ENCODE peak calls at places on chromosomes 6 and 20, in four cellular contexts. One of them, this sample, is unnamed.

GRCh38 chr6:35436071-35436865 is 15.9 kb upstream of the FANCE start:
- DNase-seq in neural progenitor cell: no peak
- DNase-seq in mesenchymal stem cell: no peak
- DNase-seq in Karpas-422: no peak
- DNase-seq in this sample: no peak

GRCh38 chr6:25248100-25248499 is 31.1 kb upstream of the CARMIL1 start:
- DNase-seq in neural progenitor cell: no peak
- DNase-seq in mesenchymal stem cell: no peak
- DNase-seq in Karpas-422: no peak
- DNase-seq in this sample: peak; percentile 73

GRCh38 chr20:24995741-24996448 is 3.3 kb upstream of the APMAP start:
- DNase-seq in neural progenitor cell: peak; percentile 10
- DNase-seq in mesenchymal stem cell: no peak
- DNase-seq in Karpas-422: no peak
- DNase-seq in this sample: peak; percentile 7

GRCh38 chr6:54286141-54286540 is 22.1 kb upstream of the TINAG start:
- DNase-seq in neural progenitor cell: no peak
- DNase-seq in mesenchymal stem cell: peak; percentile 43
- DNase-seq in Karpas-422: no peak
- DNase-seq in this sample: no peak

GRCh38 chr6:16514249-16514648 is 247.0 kb downstream of the ATXN1 start:
- DNase-seq in neural progenitor cell: peak; percentile 42
- DNase-seq in mesenchymal stem cell: peak; percentile 64
- DNase-seq in Karpas-422: peak; percentile 72
- DNase-seq in this sample: peak; percentile 67

GRCh38 chr6:2938004-2938631 is 33.2 kb downstream of the SERPINB6 start:
- DNase-seq in neural progenitor cell: no peak
- DNase-seq in mesenchymal stem cell: no peak
- DNase-seq in Karpas-422: no peak
- DNase-seq in this sample: no peak

GRCh38 chr20:51763965-51764602 is 4.1 kb downstream of the ATP9A start:
- DNase-seq in neural progenitor cell: no peak
- DNase-seq in mesenchymal stem cell: peak; percentile 72
- DNase-seq in Karpas-422: no peak
- DNase-seq in this sample: peak; percentile 10

GRCh38 chr20:19783966-19784401 is 25.9 kb downstream of the RIN2 start:
- DNase-seq in neural progenitor cell: no peak
- DNase-seq in mesenchymal stem cell: peak; percentile 67
- DNase-seq in Karpas-422: no peak
- DNase-seq in this sample: peak; percentile 59

GRCh38 chr20:35702824-35703695 is 3.9 kb downstream of the ROMO1 start:
- DNase-seq in neural progenitor cell: no peak
- DNase-seq in mesenchymal stem cell: no peak
- DNase-seq in Karpas-422: no peak
- DNase-seq in this sample: no peak

GRCh38 chr6:18386302-18386976 is 711 bp upstream of the RNF144B start:
- DNase-seq in neural progenitor cell: peak; percentile 14
- DNase-seq in mesenchymal stem cell: no peak
- DNase-seq in Karpas-422: no peak
- DNase-seq in this sample: peak; percentile 60

GRCh38 chr6:124203812-124204167 is 400.1 kb downstream of the NKAIN2 start:
- DNase-seq in neural progenitor cell: no peak
- DNase-seq in mesenchymal stem cell: peak; percentile 48
- DNase-seq in Karpas-422: no peak
- DNase-seq in this sample: no peak
- H3K9ac ChIP-seq in neural progenitor cell: no peak overlapping the region
- H3K9ac ChIP-seq in mesenchymal stem cell: no peak overlapping the region
- H3K9ac ChIP-seq in Karpas-422: no peak overlapping the region
- H3K9ac ChIP-seq in this sample: no peak overlapping the region

GRCh38 chr6:130107710-130108109 is 89.3 kb downstream of the L3MBTL3 start:
- DNase-seq in neural progenitor cell: peak; percentile 4
- DNase-seq in mesenchymal stem cell: no peak
- DNase-seq in Karpas-422: peak; percentile 90
- DNase-seq in this sample: peak; percentile 19

GRCh38 chr6:130116273-130116672 is 97.9 kb downstream of the L3MBTL3 start:
- DNase-seq in neural progenitor cell: no peak
- DNase-seq in mesenchymal stem cell: no peak
- DNase-seq in Karpas-422: peak; percentile 72
- DNase-seq in this sample: no peak

GRCh38 chr6:130115036-130115435 is 96.7 kb downstream of the L3MBTL3 start:
- DNase-seq in neural progenitor cell: no peak
- DNase-seq in mesenchymal stem cell: no peak
- DNase-seq in Karpas-422: peak; percentile 95
- DNase-seq in this sample: no peak

GRCh38 chr6:130105996-130106704 is 87.8 kb downstream of the L3MBTL3 start:
- DNase-seq in neural progenitor cell: no peak
- DNase-seq in mesenchymal stem cell: no peak
- DNase-seq in Karpas-422: peak; percentile 79
- DNase-seq in this sample: no peak

DNA sequence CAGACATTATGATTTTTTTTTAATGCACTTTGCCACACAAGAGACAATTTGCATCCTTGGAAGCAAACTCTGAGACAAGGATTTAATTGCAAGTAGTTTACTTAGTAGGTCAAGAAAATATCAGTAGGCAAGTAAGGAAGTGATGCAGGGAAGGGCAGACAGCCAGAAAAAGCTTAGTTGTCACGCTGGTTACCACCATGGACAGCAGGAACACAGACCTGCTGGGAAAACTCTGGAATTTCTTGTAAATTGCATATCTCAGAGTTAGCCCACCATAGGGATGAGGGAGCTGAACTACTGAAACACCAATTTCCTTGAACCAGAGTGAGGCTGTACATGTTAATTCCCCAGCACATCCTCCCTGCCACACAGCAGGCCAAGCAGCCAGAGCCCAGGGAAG is 92.7 kb downstream of the L3MBTL3 start:
- DNase-seq in neural progenitor cell: no peak
- DNase-seq in mesenchymal stem cell: no peak
- DNase-seq in Karpas-422: no peak
- DNase-seq in this sample: no peak
- H3K4me1 ChIP-seq in neural progenitor cell: no peaks in the 10 kb centered on the region
- H3K4me1 ChIP-seq in mesenchymal stem cell: no peaks in the 10 kb centered on the region
- H3K4me1 ChIP-seq in Karpas-422: peaks cover 65% of the 10 kb centered on the region
- H3K4me1 ChIP-seq in this sample: no peaks in the 10 kb centered on the region

DNA sequence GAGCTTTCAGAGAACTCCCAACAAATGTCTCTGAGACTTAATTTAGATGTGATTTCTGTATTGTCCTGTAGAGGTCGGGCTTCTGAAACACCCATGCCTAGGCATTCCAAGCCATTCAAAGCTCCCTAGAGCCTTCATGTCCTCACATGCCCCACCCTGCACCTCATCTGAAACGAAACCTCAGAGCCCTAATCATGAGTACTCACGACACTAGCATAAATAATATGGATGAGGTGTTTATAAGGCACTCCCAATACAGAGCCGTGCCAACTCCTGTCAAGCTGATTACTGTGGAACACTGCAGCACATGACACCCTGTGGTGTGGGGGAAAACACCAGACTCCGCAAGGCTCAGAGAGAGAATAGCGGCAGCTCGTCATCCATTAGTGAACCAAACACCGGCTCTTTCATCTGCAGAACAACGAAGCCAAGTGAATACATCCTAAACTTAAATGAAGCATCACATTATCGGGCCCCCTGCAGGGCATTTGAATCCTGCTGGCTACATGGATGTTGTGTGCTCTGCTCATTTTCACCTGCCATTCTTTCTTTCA is 83.8 kb downstream of the FNDC1 start:
- DNase-seq in neural progenitor cell: peak; percentile 68
- DNase-seq in mesenchymal stem cell: no peak
- DNase-seq in Karpas-422: peak; percentile 77
- DNase-seq in this sample: peak; percentile 56
- H3K9me3 ChIP-seq in neural progenitor cell: no peaks in the 10 kb centered on the region
- H3K9me3 ChIP-seq in mesenchymal stem cell: no peaks in the 10 kb centered on the region
- H3K9me3 ChIP-seq in Karpas-422: no peaks in the 10 kb centered on the region
- H3K9me3 ChIP-seq in this sample: no peaks in the 10 kb centered on the region

DNA sequence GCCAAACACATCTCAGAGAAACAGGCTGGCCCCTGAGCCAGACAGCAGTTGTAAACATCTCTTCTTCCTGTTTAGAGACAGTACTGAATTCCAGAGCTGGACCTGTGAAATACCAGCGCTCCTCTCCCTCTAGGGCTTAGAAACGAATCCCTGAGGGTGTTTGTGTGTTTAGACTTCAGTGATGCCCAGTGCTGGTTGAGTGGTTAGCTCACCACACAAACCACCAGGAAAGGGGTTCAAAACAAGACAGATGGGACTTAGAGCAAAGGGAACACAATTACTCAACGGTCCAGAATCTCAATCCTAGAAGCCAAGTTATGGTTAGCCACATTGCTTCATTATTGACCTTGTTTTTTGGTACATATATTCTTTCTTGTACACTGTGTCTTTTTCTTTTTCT is 108.7 kb upstream of the TMEM170B start:
- DNase-seq in neural progenitor cell: peak; percentile 33
- DNase-seq in mesenchymal stem cell: peak; percentile 95
- DNase-seq in Karpas-422: no peak
- DNase-seq in this sample: peak; percentile 65
- H3K9ac ChIP-seq in neural progenitor cell: no peak overlapping the region
- H3K9ac ChIP-seq in mesenchymal stem cell: no peak overlapping the region
- H3K9ac ChIP-seq in Karpas-422: no peak overlapping the region
- H3K9ac ChIP-seq in this sample: peak overlapping the region; percentile 78

GRCh38 chr20:63861365-63861934 is at the start of gene ABHD16B:
- DNase-seq in neural progenitor cell: no peak
- DNase-seq in mesenchymal stem cell: no peak
- DNase-seq in Karpas-422: no peak
- DNase-seq in this sample: no peak

GRCh38 chr20:63860325-63861051 is 810 bp upstream of the ABHD16B start:
- DNase-seq in neural progenitor cell: no peak
- DNase-seq in mesenchymal stem cell: no peak
- DNase-seq in Karpas-422: no peak
- DNase-seq in this sample: no peak

GRCh38 chr20:63857751-63858392 is 3.4 kb upstream of the ABHD16B start:
- DNase-seq in neural progenitor cell: no peak
- DNase-seq in mesenchymal stem cell: peak; percentile 76
- DNase-seq in Karpas-422: peak; percentile 46
- DNase-seq in this sample: no peak

GRCh38 chr20:63858393-63859165 is 2.7 kb upstream of the ABHD16B start:
- DNase-seq in neural progenitor cell: peak; percentile 62
- DNase-seq in mesenchymal stem cell: peak; percentile 85
- DNase-seq in Karpas-422: peak; percentile 47
- DNase-seq in this sample: no peak

GRCh38 chr20:63859166-63859699 is 2.1 kb upstream of the ABHD16B start:
- DNase-seq in neural progenitor cell: no peak
- DNase-seq in mesenchymal stem cell: no peak
- DNase-seq in Karpas-422: no peak
- DNase-seq in this sample: no peak
- H3K4me1 ChIP-seq in neural progenitor cell: peaks cover 35% of the 10 kb centered on the region
- H3K4me1 ChIP-seq in mesenchymal stem cell: peaks cover 63% of the 10 kb centered on the region
- H3K4me1 ChIP-seq in Karpas-422: peaks cover 7% of the 10 kb centered on the region
- H3K4me1 ChIP-seq in this sample: peaks cover 22% of the 10 kb centered on the region

GRCh38 chr20:56160956-56161355 is 87.6 kb upstream of the MC3R start:
- DNase-seq in neural progenitor cell: no peak
- DNase-seq in mesenchymal stem cell: no peak
- DNase-seq in Karpas-422: no peak
- DNase-seq in this sample: no peak
- H3K9me3 ChIP-seq in neural progenitor cell: no peaks in the 10 kb centered on the region
- H3K9me3 ChIP-seq in mesenchymal stem cell: peaks cover 3% of the 10 kb centered on the region
- H3K9me3 ChIP-seq in Karpas-422: no peaks in the 10 kb centered on the region
- H3K9me3 ChIP-seq in this sample: no peaks in the 10 kb centered on the region

GRCh38 chr20:32861446-32861845 is 2.7 kb downstream of the EFCAB8 start:
- DNase-seq in neural progenitor cell: no peak
- DNase-seq in mesenchymal stem cell: no peak
- DNase-seq in Karpas-422: no peak
- DNase-seq in this sample: no peak
- H3K9ac ChIP-seq in neural progenitor cell: no peak overlapping the region
- H3K9ac ChIP-seq in mesenchymal stem cell: no peak overlapping the region
- H3K9ac ChIP-seq in Karpas-422: no peak overlapping the region
- H3K9ac ChIP-seq in this sample: no peak overlapping the region

GRCh38 chr20:4068708-4069107 is 53.4 kb upstream of the RNF24 start:
- DNase-seq in neural progenitor cell: no peak
- DNase-seq in mesenchymal stem cell: no peak
- DNase-seq in Karpas-422: no peak
- DNase-seq in this sample: no peak
- H3K4me1 ChIP-seq in neural progenitor cell: peaks cover 7% of the 10 kb centered on the region
- H3K4me1 ChIP-seq in mesenchymal stem cell: peaks cover 3% of the 10 kb centered on the region
- H3K4me1 ChIP-seq in Karpas-422: peaks cover 9% of the 10 kb centered on the region
- H3K4me1 ChIP-seq in this sample: peaks cover 78% of the 10 kb centered on the region

GRCh38 chr20:31237763-31238162 is 19.7 kb upstream of the DEFB115 start:
- DNase-seq in neural progenitor cell: no peak
- DNase-seq in mesenchymal stem cell: no peak
- DNase-seq in Karpas-422: no peak
- DNase-seq in this sample: no peak
- H3K9me3 ChIP-seq in neural progenitor cell: peaks cover 81% of the 10 kb centered on the region
- H3K9me3 ChIP-seq in mesenchymal stem cell: peaks cover 85% of the 10 kb centered on the region
- H3K9me3 ChIP-seq in Karpas-422: peaks cover 82% of the 10 kb centered on the region
- H3K9me3 ChIP-seq in this sample: peaks cover 25% of the 10 kb centered on the region

GRCh38 chr20:57197352-57198198 is 68.9 kb downstream of the BMP7 start:
- DNase-seq in neural progenitor cell: no peak
- DNase-seq in mesenchymal stem cell: no peak
- DNase-seq in Karpas-422: no peak
- DNase-seq in this sample: no peak

GRCh38 chr20:57194154-57194553 is 72.3 kb downstream of the BMP7 start:
- DNase-seq in neural progenitor cell: no peak
- DNase-seq in mesenchymal stem cell: no peak
- DNase-seq in Karpas-422: no peak
- DNase-seq in this sample: no peak

GRCh38 chr20:57193094-57193493 is 73.3 kb downstream of the BMP7 start:
- DNase-seq in neural progenitor cell: no peak
- DNase-seq in mesenchymal stem cell: no peak
- DNase-seq in Karpas-422: no peak
- DNase-seq in this sample: no peak

GRCh38 chr20:57195759-57196100 is 70.7 kb downstream of the BMP7 start:
- DNase-seq in neural progenitor cell: no peak
- DNase-seq in mesenchymal stem cell: no peak
- DNase-seq in Karpas-422: no peak
- DNase-seq in this sample: no peak

DNA sequence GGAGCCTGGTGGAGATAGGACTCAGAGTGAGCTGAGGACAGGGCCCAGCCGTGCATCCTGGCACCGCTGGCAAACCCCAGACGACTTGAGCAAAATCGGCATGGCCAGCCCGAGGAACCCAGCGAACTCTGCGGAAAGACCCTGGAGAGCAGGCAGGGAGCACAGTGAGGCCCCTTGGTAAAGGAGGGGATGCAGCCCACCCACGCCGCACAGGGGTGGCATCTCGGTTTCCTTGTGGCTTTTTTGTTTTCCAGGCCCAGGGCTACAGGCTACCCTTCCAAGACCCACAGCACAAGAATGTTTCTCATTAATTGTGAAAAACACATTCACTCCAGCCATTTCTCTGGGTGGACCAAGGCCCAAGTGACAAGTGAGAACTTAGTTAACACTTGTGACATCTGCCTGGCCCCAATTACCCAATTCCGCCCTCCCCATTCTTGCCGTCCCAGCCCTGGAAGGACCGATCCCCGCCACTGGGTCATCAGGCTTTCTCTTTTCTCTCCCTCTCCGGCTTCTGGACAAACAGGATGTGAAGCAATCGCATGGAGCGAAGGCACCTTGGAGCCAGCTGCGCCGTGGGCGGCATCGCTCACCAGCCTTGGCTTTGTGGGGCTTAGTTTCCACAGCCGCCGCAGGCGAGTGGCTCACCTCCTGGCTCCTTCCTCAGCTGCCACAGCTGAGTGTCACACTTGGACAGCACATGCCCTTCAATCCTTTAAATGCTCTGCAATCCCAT is 71.2 kb downstream of the BMP7 start:
- DNase-seq in neural progenitor cell: no peak
- DNase-seq in mesenchymal stem cell: peak; percentile 52
- DNase-seq in Karpas-422: no peak
- DNase-seq in this sample: peak; percentile 81
- H3K9ac ChIP-seq in neural progenitor cell: no peak overlapping the region
- H3K9ac ChIP-seq in mesenchymal stem cell: no peak overlapping the region
- H3K9ac ChIP-seq in Karpas-422: no peak overlapping the region
- H3K9ac ChIP-seq in this sample: no peak overlapping the region